ENCODE peak calls at places on chromosomes 16 and 17, in eight cellular contexts. H is PC-9; O is mammary epithelial cell; K is breast epithelium; R is CD8-positive, alpha-beta T cell; N is transverse colon; S is effector memory CD4-positive, alpha-beta T cell; Y is fibroblast of lung. X is an unnamed sample.

GRCh38 chr16:86892509-86892908 is 314.2 kb downstream of the FOXL1 start:
- DNase-seq in H (no peak), O (no peak), K (no peak), R (no peak), N (no peak), S (no peak), Y (peak; percentile 48), X (no peak)

GRCh38 chr17:79369001-79369400 is 241.8 kb downstream of the RBFOX3 start:
- DNase-seq in H (no peak), O (no peak), K (no peak), R (no peak), N (no peak), S (no peak), Y (no peak), X (no peak)

GRCh38 chr17:73465851-73466250 is 154.1 kb upstream of the CDC42EP4 start:
- DNase-seq in H (no peak), O (no peak), K (no peak), R (no peak), N (no peak), S (no peak), Y (no peak), X (no peak)

GRCh38 chr17:62059394-62059793 is 5.7 kb downstream of the MED13 start:
- DNase-seq in H (no peak), O (no peak), K (no peak), R (no peak), N (no peak), S (no peak), Y (no peak), X (no peak)

GRCh38 chr17:44522883-44523671 is 19.9 kb upstream of the GPATCH8 start:
- DNase-seq in H (peak; percentile 62), O (peak; percentile 41), K (no peak), R (peak; percentile 29), N (peak; percentile 77), S (no peak), Y (peak; percentile 48), X (no peak)

GRCh38 chr16:66988197-66988788 is at the start of gene CES4A:
- DNase-seq in H (peak; percentile 10), O (peak; percentile 78), K (no peak), R (no peak), N (no peak), S (no peak), Y (peak; percentile 66), X (no peak)

GRCh38 chr16:89322381-89323119 is 105.0 kb downstream of the ZNF778 start:
- DNase-seq in H (peak; percentile 41), O (no peak), K (no peak), R (no peak), N (no peak), S (no peak), Y (peak; percentile 92), X (no peak)

GRCh38 chr16:68421076-68421475 is 27.2 kb downstream of the SMPD3 start:
- DNase-seq in H (no peak), O (no peak), K (no peak), R (no peak), N (no peak), S (no peak), Y (no peak), X (no peak)

GRCh38 chr17:45243750-45244149 is 18.1 kb downstream of the SPATA32 start:
- DNase-seq in H (no peak), O (no peak), K (no peak), R (no peak), N (peak; percentile 82), S (no peak), Y (no peak), X (no peak)

GRCh38 chr17:57838453-57838852 is 11.4 kb downstream of the MRPS23 start:
- DNase-seq in H (no peak), O (no peak), K (no peak), R (no peak), N (no peak), S (no peak), Y (no peak), X (no peak)

GRCh38 chr16:79573881-79574280 is 26.7 kb downstream of the MAF start:
- DNase-seq in H (no peak), O (no peak), K (no peak), R (no peak), N (no peak), S (no peak), Y (no peak), X (no peak)

GRCh38 chr17:58091024-58091567 is 7.9 kb downstream of the DYNLL2 start:
- DNase-seq in H (no peak), O (no peak), K (no peak), R (no peak), N (no peak), S (no peak), Y (no peak), X (no peak)

GRCh38 chr16:16014329-16015224 is 65.2 kb downstream of the ABCC1 start:
- DNase-seq in H (peak; percentile 59), O (no peak), K (peak; percentile 39), R (no peak), N (peak; percentile 24), S (no peak), Y (peak; percentile 69), X (no peak)

GRCh38 chr17:80504671-80505413 is 28.4 kb upstream of the NPTX1 start:
- DNase-seq in H (no peak), O (no peak), K (no peak), R (no peak), N (no peak), S (no peak), Y (no peak), X (no peak)

GRCh38 chr17:79420318-79421243 is 190.3 kb downstream of the RBFOX3 start:
- DNase-seq in H (no peak), O (peak; percentile 7), K (no peak), R (no peak), N (no peak), S (no peak), Y (peak; percentile 1), X (no peak)

GRCh38 chr17:17026163-17026562 is 16.1 kb upstream of the MPRIP start:
- DNase-seq in H (no peak), O (no peak), K (no peak), R (no peak), N (no peak), S (no peak), Y (no peak), X (no peak)

GRCh38 chr17:50656509-50656908 is 21.8 kb downstream of the ABCC3 start:
- DNase-seq in H (no peak), O (no peak), K (no peak), R (no peak), N (no peak), S (no peak), Y (no peak), X (no peak)
- H3K4me3 ChIP-seq in H (no peak overlapping the region), O (no peak overlapping the region), K (no peak overlapping the region), R (no peak overlapping the region), N (no peak overlapping the region), S (no peak overlapping the region), Y (no peak overlapping the region), X (no peak overlapping the region)

DNA sequence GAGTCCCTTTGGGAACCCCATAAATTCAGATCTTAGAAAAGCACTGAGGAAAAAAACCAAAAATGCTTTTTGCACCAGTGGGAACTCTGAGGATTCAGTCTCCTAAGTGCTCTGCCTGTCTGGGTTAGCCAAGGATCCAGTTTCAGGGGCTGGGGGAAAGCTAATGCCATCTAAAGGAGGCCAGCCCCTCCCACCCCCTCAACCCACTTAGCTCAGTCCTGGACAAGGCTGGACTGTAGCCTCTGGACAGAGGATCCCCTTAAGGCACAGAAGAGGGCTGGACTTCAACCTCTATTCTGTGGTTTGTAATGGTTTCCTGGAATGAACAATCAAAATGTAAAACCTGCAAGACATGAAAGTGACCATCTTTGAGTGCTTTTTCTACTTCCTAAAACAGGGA is 356.1 kb upstream of the ZFHX3 start:
- DNase-seq in H (no peak), O (no peak), K (no peak), R (no peak), N (no peak), S (no peak), Y (no peak), X (no peak)
- H3K27me3 ChIP-seq in H (peaks cover 85% of the 10 kb centered on the region), O (no peaks in the 10 kb centered on the region), K (no peaks in the 10 kb centered on the region), R (no peaks in the 10 kb centered on the region), N (no peaks in the 10 kb centered on the region), S (no peaks in the 10 kb centered on the region), Y (no peaks in the 10 kb centered on the region), X (no peaks in the 10 kb centered on the region)

GRCh38 chr16:9495824-9496223 is 404.4 kb downstream of the HAPSTR1 start:
- DNase-seq in H (no peak), O (no peak), K (no peak), R (no peak), N (no peak), S (no peak), Y (no peak), X (no peak)

GRCh38 chr16:9503251-9503986 is 412.0 kb downstream of the HAPSTR1 start:
- DNase-seq in H (no peak), O (no peak), K (no peak), R (no peak), N (no peak), S (no peak), Y (no peak), X (no peak)

GRCh38 chr16:9499921-9500593 is 408.6 kb downstream of the HAPSTR1 start:
- DNase-seq in H (no peak), O (no peak), K (no peak), R (no peak), N (no peak), S (no peak), Y (no peak), X (no peak)

DNA sequence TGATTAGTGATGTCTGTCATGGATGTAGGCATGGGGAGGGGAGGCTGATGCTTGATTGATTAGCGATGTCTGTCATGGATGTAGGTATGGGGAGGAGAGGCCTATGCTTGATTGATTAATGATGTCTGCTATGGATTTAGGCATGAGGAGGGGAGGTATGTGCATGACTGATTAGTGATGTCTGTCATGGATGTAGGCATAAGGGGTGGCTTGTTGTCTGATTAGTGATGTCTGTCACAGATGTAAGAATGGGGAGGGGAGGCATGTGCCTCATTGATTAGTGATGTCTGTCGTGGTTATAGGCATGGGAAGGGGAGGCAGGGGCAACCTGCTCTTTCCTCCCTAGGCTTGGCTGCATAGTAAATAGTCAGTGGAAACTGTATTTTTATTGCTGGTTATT is 409.4 kb downstream of the HAPSTR1 start:
- DNase-seq in H (no peak), O (no peak), K (no peak), R (no peak), N (no peak), S (no peak), Y (no peak), X (no peak)
- H3K36me3 ChIP-seq in H (no peaks in the 10 kb centered on the region), O (no peaks in the 10 kb centered on the region), K (no peaks in the 10 kb centered on the region), R (no peaks in the 10 kb centered on the region), N (no peaks in the 10 kb centered on the region), S (no peaks in the 10 kb centered on the region), Y (no peaks in the 10 kb centered on the region), X (no peaks in the 10 kb centered on the region)

GRCh38 chr17:7138800-7139381 is 24.3 kb upstream of the ASGR2 start:
- DNase-seq in H (no peak), O (peak; percentile 13), K (no peak), R (no peak), N (no peak), S (no peak), Y (no peak), X (no peak)

GRCh38 chr17:7137182-7137943 is 22.7 kb upstream of the ASGR2 start:
- DNase-seq in H (no peak), O (no peak), K (no peak), R (no peak), N (peak; percentile 30), S (no peak), Y (no peak), X (no peak)

GRCh38 chr17:7133424-7133823 is 18.8 kb upstream of the ASGR2 start:
- DNase-seq in H (peak; percentile 25), O (no peak), K (no peak), R (peak; percentile 16), N (peak; percentile 32), S (peak; percentile 8), Y (no peak), X (peak; percentile 72)

GRCh38 chr17:7133916-7134315 is 19.3 kb upstream of the ASGR2 start:
- DNase-seq in H (no peak), O (no peak), K (no peak), R (no peak), N (no peak), S (no peak), Y (no peak), X (no peak)

GRCh38 chr17:7136266-7136877 is 21.8 kb upstream of the ASGR2 start:
- DNase-seq in H (peak; percentile 70), O (peak; percentile 36), K (peak; percentile 66), R (peak; percentile 70), N (peak; percentile 78), S (peak; percentile 70), Y (peak; percentile 76), X (no peak)
- H3K4me3 ChIP-seq in H (peak overlapping the region; percentile 50), O (no peak overlapping the region), K (no peak overlapping the region), R (no peak overlapping the region), N (no peak overlapping the region), S (no peak overlapping the region), Y (no peak overlapping the region), X (no peak overlapping the region)